ENCODE peak calls at places on chromosome 13, in six cellular contexts. V is RPMI7951, P is EH, L is PC-9, H is foreskin keratinocyte, N is BJ. B is an unnamed sample.

GRCh38 chr13:60837806-60838205 is 440.8 kb downstream of the TDRD3 start:
- DNase-seq in P (no peak), V (no peak), N (no peak), H (peak), L (no peak), B (no peak)

GRCh38 chr13:41178040-41178439 is 16.3 kb downstream of the KBTBD7 start:
- DNase-seq in V (no peak), P (no peak), N (no peak), L (no peak), H (no peak), B (no peak)

GRCh38 chr13:29481603-29482002 is 113.9 kb downstream of the SLC7A1 start:
- DNase-seq in V (no peak), N (no peak), P (no peak), H (no peak), L (no peak), B (no peak)

GRCh38 chr13:78701383-78701782 is 42.4 kb upstream of the OBI1 start:
- DNase-seq in V (no peak), P (no peak), N (no peak), H (no peak), L (no peak), B (no peak)

GRCh38 chr13:35500071-35500595 is 23.6 kb upstream of the MAB21L1 start:
- DNase-seq in N (no peak), H (no peak), P (no peak), L (no peak), V (no peak), B (no peak)

GRCh38 chr13:103168901-103169508 is 102.8 kb upstream of the SLC10A2 start:
- DNase-seq in P (no peak), L (peak), H (no peak), V (no peak), N (no peak), B (no peak)

GRCh38 chr13:96377835-96378234 is 287.9 kb downstream of the HS6ST3 start:
- DNase-seq in P (no peak), L (no peak), N (no peak), V (no peak), H (no peak), B (no peak)

GRCh38 chr13:20489185-20489820 is 36.4 kb downstream of the CRYL1 start:
- DNase-seq in N (no peak), P (no peak), H (no peak), V (no peak), L (peak), B (peak)

GRCh38 chr13:30559274-30559673 is 58.4 kb upstream of the USPL1 start:
- DNase-seq in N (no peak), H (no peak), P (no peak), V (no peak), L (no peak), B (no peak)

GRCh38 chr13:50085063-50085462 is 69.8 kb downstream of the KCNRG start:
- DNase-seq in L (peak), N (no peak), V (peak), H (peak), P (peak), B (peak)

GRCh38 chr13:98173431-98173921 is 3.6 kb downstream of the RNF113B start:
- DNase-seq in V (peak), H (no peak), P (peak), L (peak), N (peak), B (peak)

GRCh38 chr13:30186644-30187431 is 120.5 kb downstream of the KATNAL1 start:
- DNase-seq in P (no peak), H (no peak), V (peak), N (no peak), L (no peak), B (no peak)

GRCh38 chr13:99442273-99442895 is 58.9 kb upstream of the TM9SF2 start:
- DNase-seq in P (peak), N (no peak), H (peak), V (peak), L (peak), B (peak)

GRCh38 chr13:87274209-87274819 is 396.9 kb upstream of the SLITRK5 start:
- DNase-seq in L (peak), V (peak), P (no peak), H (peak), N (no peak), B (peak)

GRCh38 chr13:22934744-22935523 is 245.8 kb upstream of the SGCG start:
- DNase-seq in H (no peak), N (no peak), V (no peak), L (no peak), P (no peak), B (no peak)

GRCh38 chr13:87554045-87554444 is 117.1 kb upstream of the SLITRK5 start:
- DNase-seq in H (no peak), N (no peak), V (no peak), P (no peak), L (no peak), B (no peak)

GRCh38 chr13:99342723-99343315 is 35.6 kb upstream of the GPR183 start:
- DNase-seq in V (no peak), N (no peak), H (no peak), L (no peak), P (no peak), B (no peak)

GRCh38 chr13:108268713-108269112 is 805 bp upstream of the TNFSF13B start:
- DNase-seq in P (no peak), L (no peak), N (no peak), H (no peak), V (no peak), B (no peak)

GRCh38 chr13:70189981-70190380 is 81.7 kb upstream of the KLHL1 start:
- DNase-seq in L (no peak), P (no peak), N (no peak), V (no peak), H (no peak), B (no peak)

GRCh38 chr13:73984949-73985691 is 149.1 kb downstream of the KLF12 start:
- DNase-seq in N (no peak), L (no peak), P (no peak), H (no peak), V (no peak), B (no peak)

GRCh38 chr13:94657167-94657566 is 55.2 kb downstream of the SOX21 start:
- DNase-seq in P (no peak), N (no peak), L (no peak), H (no peak), V (no peak), B (no peak)

GRCh38 chr13:47499358-47500150 is 501.5 kb downstream of the SUCLA2 start:
- DNase-seq in H (peak), V (peak), N (peak), L (peak), P (peak), B (peak)

GRCh38 chr13:42821437-42821836 is 40.1 kb downstream of the FAM216B start:
- DNase-seq in L (no peak), V (peak), N (peak), P (peak), H (no peak), B (peak)

GRCh38 chr13:48990900-48991299 is 15.2 kb downstream of the FNDC3A start:
- DNase-seq in V (no peak), H (no peak), P (no peak), N (no peak), L (no peak), B (no peak)

GRCh38 chr13:73158851-73159250 is 100.0 kb downstream of the KLF5 start:
- DNase-seq in N (no peak), V (peak), P (peak), H (peak), L (no peak), B (no peak)

GRCh38 chr13:112351825-112352224 is 24.3 kb upstream of the SPACA7 start:
- DNase-seq in H (no peak), N (no peak), P (no peak), V (no peak), L (no peak), B (no peak)

GRCh38 chr13:110107568-110108347 is 199.2 kb downstream of the COL4A1 start:
- DNase-seq in N (no peak), V (no peak), H (no peak), L (no peak), P (no peak), B (no peak)

GRCh38 chr13:53254495-53254894 is 225.9 kb downstream of the OLFM4 start:
- DNase-seq in V (no peak), N (no peak), P (no peak), L (no peak), H (no peak), B (no peak)

GRCh38 chr13:25692156-25692555 is 320.4 kb downstream of the ATP8A2 start:
- DNase-seq in N (no peak), V (peak), L (no peak), P (no peak), H (no peak), B (no peak)

GRCh38 chr13:30370146-30370545 is 52.1 kb upstream of the UBE2L5 start:
- DNase-seq in N (no peak), P (no peak), V (no peak), L (no peak), H (no peak), B (no peak)

GRCh38 chr13:104586010-104586746 is 1520.0 kb upstream of the SLC10A2 start:
- DNase-seq in V (peak), H (peak), P (no peak), L (no peak), N (no peak), B (no peak)

GRCh38 chr13:72651196-72651595 is 76.2 kb downstream of the MZT1 start:
- DNase-seq in H (peak), V (peak), P (no peak), L (no peak), N (no peak), B (no peak)

GRCh38 chr13:20921572-20921971 is 19.0 kb upstream of the XPO4 start:
- DNase-seq in N (no peak), V (no peak), P (no peak), L (no peak), H (no peak), B (no peak)

GRCh38 chr13:50646070-50646469 is 197.4 kb downstream of the DLEU7 start:
- DNase-seq in V (peak), L (no peak), N (peak), H (peak), P (peak), B (no peak)

GRCh38 chr13:98598043-98598442 is 21.1 kb upstream of the STK24 start:
- DNase-seq in V (peak), H (no peak), N (no peak), L (no peak), P (peak), B (no peak)

B was measured in GM03348.